ENCODE peak calls at places on chromosomes 3 and 15, in four cellular contexts. Q, C, I and L are unnamed samples.

GRCh38 chr15:48674876-48675275 is 29.4 kb upstream of the FBN1 start:
- DNase-seq in I (peak; percentile 78), Q (no peak), C (no peak), L (no peak)

GRCh38 chr3:4290272-4290893 is 12.8 kb upstream of the SETMAR start:
- DNase-seq in C (peak; percentile 62), I (peak; percentile 56), Q (no peak), L (no peak)

GRCh38 chr3:58336135-58336882 is 3.6 kb downstream of the PXK start:
- DNase-seq in Q (no peak), I (peak; percentile 80), C (no peak), L (no peak)

GRCh38 chr3:39150803-39151631 is 2.4 kb downstream of the CSRNP1 start:
- DNase-seq in C (peak; percentile 70), Q (peak; percentile 68), I (peak; percentile 98), L (peak; percentile 71)

GRCh38 chr3:115285001-115285400 is 137.9 kb upstream of the ZBTB20 start:
- DNase-seq in Q (no peak), I (no peak), C (no peak), L (no peak)

GRCh38 chr15:35005933-35006332 is 17.8 kb upstream of the ZNF770 start:
- DNase-seq in C (no peak), Q (no peak), I (no peak), L (no peak)

GRCh38 chr3:50242778-50243551 is 7.0 kb downstream of the GNAI2 start:
- DNase-seq in Q (no peak), C (peak; percentile 76), I (peak; percentile 55), L (no peak)

GRCh38 chr15:45454825-45455224 is 67.7 kb downstream of the SLC30A4 start:
- DNase-seq in C (peak; percentile 72), Q (no peak), I (peak; percentile 97), L (no peak)

GRCh38 chr3:170864525-170865208 is 5.3 kb downstream of the RPL22L1 start:
- DNase-seq in Q (no peak), I (no peak), C (no peak), L (no peak)

GRCh38 chr15:28986108-28986507 is 100.3 kb downstream of the APBA2 start:
- DNase-seq in I (no peak), Q (no peak), C (no peak), L (no peak)

GRCh38 chr15:33032053-33032452 is 162.5 kb downstream of the FMN1 start:
- DNase-seq in C (no peak), Q (no peak), I (peak; percentile 26), L (no peak)

GRCh38 chr3:107188262-107188661 is 189.0 kb upstream of the CCDC54 start:
- DNase-seq in I (no peak), Q (no peak), C (no peak), L (no peak)

GRCh38 chr15:52649686-52650085 is 29.5 kb downstream of the ATOSA start:
- DNase-seq in Q (no peak), I (no peak), C (no peak), L (no peak)

GRCh38 chr3:129278439-129278969 is at the start of gene HMCES:
- DNase-seq in Q (peak; percentile 85), I (peak; percentile 88), C (peak; percentile 89), L (peak; percentile 94)

GRCh38 chr3:111998661-111999641 is at the start of gene TAGLN3:
- DNase-seq in Q (peak; percentile 66), I (peak; percentile 38), C (peak; percentile 52), L (peak; percentile 54)

GRCh38 chr3:42376397-42376798 is 34.0 kb downstream of the LYZL4 start:
- DNase-seq in Q (peak; percentile 12), C (no peak), I (peak; percentile 94), L (no peak)

GRCh38 chr3:106030620-106030945 is 161.8 kb upstream of the CBLB start:
- DNase-seq in C (no peak), Q (no peak), I (peak; percentile 68), L (no peak)

GRCh38 chr15:72919936-72920455 is 132.3 kb upstream of the NEO1 start:
- DNase-seq in Q (no peak), I (no peak), C (no peak), L (no peak)

GRCh38 chr15:62739507-62739906 is 303.0 kb upstream of the TPM1 start:
- DNase-seq in I (peak; percentile 37), C (peak; percentile 39), Q (no peak), L (no peak)

GRCh38 chr3:81303326-81303725 is 458.1 kb downstream of the GBE1 start:
- DNase-seq in Q (no peak), C (no peak), I (no peak), L (no peak)

GRCh38 chr15:99536422-99537033 is 29.3 kb upstream of the MEF2A start:
- DNase-seq in C (peak; percentile 85), Q (peak; percentile 21), I (peak; percentile 51), L (no peak)

GRCh38 chr3:128060473-128061381 is 8.5 kb downstream of the SEC61A1 start:
- DNase-seq in I (peak; percentile 91), Q (no peak), C (no peak), L (no peak)

GRCh38 chr15:36911322-36911944 is 188.9 kb downstream of the MEIS2 start:
- DNase-seq in I (peak; percentile 63), C (no peak), Q (no peak), L (no peak)

GRCh38 chr3:182729903-182730674 is 63.2 kb upstream of the ATP11B start:
- DNase-seq in C (no peak), Q (no peak), I (no peak), L (no peak)

GRCh38 chr15:61983087-61983486 is 77.2 kb downstream of the VPS13C start:
- DNase-seq in Q (no peak), I (no peak), C (no peak), L (no peak)

GRCh38 chr15:101615986-101616848 is 36.0 kb downstream of the TM2D3 start:
- DNase-seq in C (no peak), I (peak; percentile 68), Q (no peak), L (peak; percentile 77)

GRCh38 chr3:194139085-194139976 is 3.4 kb downstream of the HES1 start:
- DNase-seq in C (no peak), I (peak; percentile 87), Q (no peak), L (peak; percentile 43)

GRCh38 chr3:194276768-194277546 is 74.2 kb downstream of the CPN2 start:
- DNase-seq in I (peak; percentile 55), Q (no peak), C (no peak), L (peak; percentile 12)

GRCh38 chr15:101723161-101723873 is 956 bp downstream of the TARS3 start:
- DNase-seq in Q (no peak), I (peak; percentile 62), C (peak; percentile 28), L (no peak)

GRCh38 chr3:195001961-195002861 is 268.7 kb downstream of the XXYLT1 start:
- DNase-seq in Q (no peak), C (peak; percentile 24), I (peak; percentile 43), L (peak; percentile 68)

GRCh38 chr3:186414735-186415419 is 52.8 kb upstream of the DGKG start:
- DNase-seq in I (peak; percentile 81), Q (no peak), C (no peak), L (no peak)

GRCh38 chr3:38397320-38397719 is 50.7 kb downstream of the XYLB start:
- DNase-seq in C (no peak), Q (no peak), I (peak; percentile 40), L (peak; percentile 70)

GRCh38 chr3:174784206-174784934 is 74.8 kb upstream of the NAALADL2 start:
- DNase-seq in Q (no peak), C (no peak), I (peak; percentile 53), L (no peak)